ENCODE peak calls at places on chromosome 15, in seven cellular contexts. One of them, this sample, is unnamed.

GRCh38 chr15:60551781-60552161 is 72.8 kb upstream of the ICE2 start:
- DNase-seq in H1: no peak
- DNase-seq in IMR-90: no peak
- DNase-seq in gastrocnemius medialis: no peak
- DNase-seq in GM12892: no peak
- DNase-seq in A549: no peak
- DNase-seq in heart left ventricle: no peak
- DNase-seq in this sample: no peak

GRCh38 chr15:82810061-82810862 is 834 bp downstream of the WHAMM start:
- DNase-seq in H1: peak; percentile 69
- DNase-seq in IMR-90: peak; percentile 50
- DNase-seq in gastrocnemius medialis: no peak
- DNase-seq in GM12892: no peak
- DNase-seq in A549: no peak
- DNase-seq in heart left ventricle: peak; percentile 30
- DNase-seq in this sample: no peak

GRCh38 chr15:69749797-69750196 is 297.2 kb downstream of the RPLP1 start:
- DNase-seq in H1: no peak
- DNase-seq in IMR-90: no peak
- DNase-seq in gastrocnemius medialis: no peak
- DNase-seq in GM12892: no peak
- DNase-seq in A549: no peak
- DNase-seq in heart left ventricle: no peak
- DNase-seq in this sample: no peak

GRCh38 chr15:80183886-80184285 is 31.1 kb downstream of the FAH start:
- DNase-seq in H1: no peak
- DNase-seq in IMR-90: peak; percentile 13
- DNase-seq in gastrocnemius medialis: no peak
- DNase-seq in GM12892: no peak
- DNase-seq in A549: no peak
- DNase-seq in heart left ventricle: no peak
- DNase-seq in this sample: no peak

GRCh38 chr15:96296264-96296663 is 34.2 kb upstream of the NR2F2 start:
- DNase-seq in H1: no peak
- DNase-seq in IMR-90: peak; percentile 95
- DNase-seq in gastrocnemius medialis: no peak
- DNase-seq in GM12892: no peak
- DNase-seq in A549: no peak
- DNase-seq in heart left ventricle: no peak
- DNase-seq in this sample: no peak

GRCh38 chr15:73771380-73772095 is 18.4 kb upstream of the INSYN1 start:
- DNase-seq in H1: no peak
- DNase-seq in IMR-90: no peak
- DNase-seq in gastrocnemius medialis: no peak
- DNase-seq in GM12892: no peak
- DNase-seq in A549: no peak
- DNase-seq in heart left ventricle: no peak
- DNase-seq in this sample: no peak

GRCh38 chr15:80934761-80935221 is 54.8 kb downstream of the MESD start:
- DNase-seq in H1: no peak
- DNase-seq in IMR-90: peak; percentile 74
- DNase-seq in gastrocnemius medialis: no peak
- DNase-seq in GM12892: no peak
- DNase-seq in A549: no peak
- DNase-seq in heart left ventricle: no peak
- DNase-seq in this sample: no peak

GRCh38 chr15:83855956-83856355 is 202.0 kb downstream of the ADAMTSL3 start:
- DNase-seq in H1: no peak
- DNase-seq in IMR-90: no peak
- DNase-seq in gastrocnemius medialis: no peak
- DNase-seq in GM12892: no peak
- DNase-seq in A549: no peak
- DNase-seq in heart left ventricle: no peak
- DNase-seq in this sample: no peak

GRCh38 chr15:48361690-48362089 is 30.5 kb downstream of the DUT start:
- DNase-seq in H1: no peak
- DNase-seq in IMR-90: peak; percentile 21
- DNase-seq in gastrocnemius medialis: no peak
- DNase-seq in GM12892: no peak
- DNase-seq in A549: no peak
- DNase-seq in heart left ventricle: no peak
- DNase-seq in this sample: no peak

GRCh38 chr15:53323197-53323596 is 436.3 kb downstream of the WDR72 start:
- DNase-seq in H1: no peak
- DNase-seq in IMR-90: no peak
- DNase-seq in gastrocnemius medialis: no peak
- DNase-seq in GM12892: no peak
- DNase-seq in A549: no peak
- DNase-seq in heart left ventricle: no peak
- DNase-seq in this sample: no peak

GRCh38 chr15:35907507-35907906 is 361.5 kb upstream of the DPH6 start:
- DNase-seq in H1: no peak
- DNase-seq in IMR-90: peak; percentile 23
- DNase-seq in gastrocnemius medialis: no peak
- DNase-seq in GM12892: no peak
- DNase-seq in A549: no peak
- DNase-seq in heart left ventricle: no peak
- DNase-seq in this sample: no peak

GRCh38 chr15:48355377-48355776 is 24.1 kb downstream of the DUT start:
- DNase-seq in H1: no peak
- DNase-seq in IMR-90: peak; percentile 45
- DNase-seq in gastrocnemius medialis: no peak
- DNase-seq in GM12892: no peak
- DNase-seq in A549: no peak
- DNase-seq in heart left ventricle: no peak
- DNase-seq in this sample: no peak

GRCh38 chr15:73442436-73442835 is 528 bp upstream of the REC114 start:
- DNase-seq in H1: no peak
- DNase-seq in IMR-90: no peak
- DNase-seq in gastrocnemius medialis: no peak
- DNase-seq in GM12892: no peak
- DNase-seq in A549: no peak
- DNase-seq in heart left ventricle: no peak
- DNase-seq in this sample: no peak

GRCh38 chr15:94205366-94205765 is 26.0 kb upstream of the MCTP2 start:
- DNase-seq in H1: no peak
- DNase-seq in IMR-90: peak; percentile 18
- DNase-seq in gastrocnemius medialis: no peak
- DNase-seq in GM12892: no peak
- DNase-seq in A549: no peak
- DNase-seq in heart left ventricle: no peak
- DNase-seq in this sample: no peak

GRCh38 chr15:65867244-65867643 is 2.0 kb upstream of the RAB11A start:
- DNase-seq in H1: no peak
- DNase-seq in IMR-90: no peak
- DNase-seq in gastrocnemius medialis: no peak
- DNase-seq in GM12892: no peak
- DNase-seq in A549: no peak
- DNase-seq in heart left ventricle: no peak
- DNase-seq in this sample: no peak

GRCh38 chr15:65870889-65871533 is 1.7 kb downstream of the RAB11A start:
- DNase-seq in H1: no peak
- DNase-seq in IMR-90: peak; percentile 77
- DNase-seq in gastrocnemius medialis: no peak
- DNase-seq in GM12892: peak; percentile 13
- DNase-seq in A549: peak; percentile 79
- DNase-seq in heart left ventricle: no peak
- DNase-seq in this sample: no peak

GRCh38 chr15:65869127-65869953 is at the start of gene RAB11A:
- DNase-seq in H1: peak; percentile 97
- DNase-seq in IMR-90: peak; percentile 96
- DNase-seq in gastrocnemius medialis: peak; percentile 94
- DNase-seq in GM12892: peak; percentile 86
- DNase-seq in A549: peak; percentile 96
- DNase-seq in heart left ventricle: peak; percentile 95
- DNase-seq in this sample: peak; percentile 73

GRCh38 chr15:65868546-65869126 is 655 bp upstream of the RAB11A start:
- DNase-seq in H1: no peak
- DNase-seq in IMR-90: no peak
- DNase-seq in gastrocnemius medialis: no peak
- DNase-seq in GM12892: no peak
- DNase-seq in A549: no peak
- DNase-seq in heart left ventricle: no peak
- DNase-seq in this sample: no peak

DNA sequence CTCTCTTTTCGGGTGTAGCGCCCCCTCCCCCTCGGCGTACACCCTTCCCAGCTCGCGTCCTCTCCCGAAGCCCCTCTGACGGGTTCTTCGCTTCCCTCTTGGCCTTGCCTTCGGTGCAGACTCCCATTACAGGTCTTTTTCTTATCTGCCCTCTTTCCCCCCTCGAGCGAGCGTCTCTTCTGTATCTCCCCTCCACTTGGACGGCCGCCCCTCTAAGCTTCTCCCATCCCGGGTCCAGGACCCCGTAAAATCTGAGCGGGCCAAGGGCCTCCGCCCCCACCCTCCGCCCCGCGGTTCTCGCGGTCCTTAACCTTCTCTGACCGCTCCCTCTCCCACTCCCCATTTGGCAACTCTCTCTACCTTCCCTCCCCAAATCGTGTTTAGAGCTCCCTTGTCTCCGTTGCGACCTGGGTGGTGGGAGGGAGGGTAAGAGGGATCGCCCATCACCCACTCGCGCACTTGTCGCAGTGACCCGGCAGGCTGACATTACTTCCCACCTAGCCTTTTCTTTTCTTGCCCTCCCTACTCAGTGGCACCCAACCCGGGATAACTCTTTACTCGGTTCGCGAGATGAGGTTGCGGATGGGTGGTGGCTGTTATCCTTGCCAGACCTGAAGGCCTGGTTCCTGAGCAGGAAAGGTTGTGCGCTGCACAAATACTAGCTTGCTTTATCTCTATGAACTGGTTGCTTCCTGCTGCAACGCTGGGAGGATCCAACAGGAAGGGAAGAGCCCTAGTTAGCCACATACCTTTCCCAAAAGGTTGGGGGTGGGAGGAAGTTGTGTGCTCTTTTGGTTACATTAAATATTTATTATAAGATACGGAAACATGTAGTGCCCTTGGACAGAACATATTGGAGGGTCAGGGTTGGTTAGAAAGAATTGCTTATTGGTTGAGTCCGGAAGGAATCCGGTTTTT is 922 bp downstream of the RAB11A start:
- DNase-seq in H1: no peak
- DNase-seq in IMR-90: peak; percentile 31
- DNase-seq in gastrocnemius medialis: peak; percentile 9
- DNase-seq in GM12892: no peak
- DNase-seq in A549: no peak
- DNase-seq in heart left ventricle: peak; percentile 60
- DNase-seq in this sample: no peak
- TF ChIP-seq POLR2A in H1: no peak
- TF ChIP-seq POLR2A in IMR-90: no peak
- TF ChIP-seq POLR2A in gastrocnemius medialis: no peak
- TF ChIP-seq POLR2A in GM12892: no peak
- TF ChIP-seq POLR2A in A549: no peak
- TF ChIP-seq POLR2A in heart left ventricle: no peak
- TF ChIP-seq POLR2A in this sample: peak; percentile 33

DNA sequence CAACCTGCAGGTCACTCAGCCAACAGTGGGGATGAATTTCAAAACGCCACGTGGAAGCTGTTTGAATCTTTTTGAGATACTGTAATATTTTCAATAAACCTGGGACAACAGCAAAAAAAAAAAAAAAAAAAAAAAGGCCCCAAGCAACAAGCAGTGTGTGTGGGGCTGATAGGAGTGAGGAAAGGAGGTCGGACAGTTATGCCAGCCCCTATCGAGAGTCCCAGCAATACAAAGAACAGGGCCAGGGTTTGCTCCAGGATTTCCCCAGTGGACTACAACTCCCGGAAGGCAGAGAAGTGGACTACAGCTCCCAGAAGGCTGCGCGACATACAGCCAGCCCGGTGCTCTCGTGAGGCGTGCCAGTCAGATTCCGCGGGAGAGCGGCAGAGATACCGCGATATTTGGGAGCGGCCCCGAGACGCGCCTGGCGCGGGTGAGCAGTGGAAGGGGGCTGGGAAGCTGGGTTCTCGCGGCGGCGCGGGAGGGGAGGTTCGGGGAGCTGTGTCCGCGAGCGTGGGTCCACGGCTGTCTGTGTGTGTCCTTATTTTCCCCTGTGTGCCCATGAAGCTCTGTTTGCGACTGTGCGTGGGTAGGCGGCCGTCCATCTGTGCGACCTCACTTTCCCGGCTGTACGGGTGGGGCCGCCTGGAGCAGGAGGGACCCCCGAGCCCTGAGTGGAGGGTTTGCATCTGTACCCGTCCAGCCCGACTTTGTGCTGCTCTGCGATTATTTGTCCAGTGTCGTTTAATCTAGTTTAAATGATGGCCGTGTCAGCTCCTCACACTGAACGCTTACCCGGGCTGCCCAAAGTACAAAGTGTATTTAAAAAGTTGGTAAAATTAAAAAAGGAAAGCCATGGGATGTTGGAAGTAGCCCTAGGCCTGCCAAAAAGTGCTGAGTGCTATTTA is at the start of gene PPCDC:
- DNase-seq in H1: peak; percentile 95
- DNase-seq in IMR-90: peak; percentile 92
- DNase-seq in gastrocnemius medialis: peak; percentile 95
- DNase-seq in GM12892: peak; percentile 99
- DNase-seq in A549: peak; percentile 100
- DNase-seq in heart left ventricle: peak; percentile 97
- DNase-seq in this sample: peak; percentile 73
- TF ChIP-seq POLR2A in H1: peak; percentile 95
- TF ChIP-seq POLR2A in IMR-90: peak; percentile 84
- TF ChIP-seq POLR2A in gastrocnemius medialis: peak; percentile 82
- TF ChIP-seq POLR2A in GM12892: peak; percentile 98
- TF ChIP-seq POLR2A in A549: peak; percentile 98
- TF ChIP-seq POLR2A in heart left ventricle: peak; percentile 94
- TF ChIP-seq POLR2A in this sample: peak; percentile 89

GRCh38 chr15:77511869-77512268 is 91.2 kb downstream of the HMG20A start:
- DNase-seq in H1: no peak
- DNase-seq in IMR-90: no peak
- DNase-seq in gastrocnemius medialis: no peak
- DNase-seq in GM12892: no peak
- DNase-seq in A549: no peak
- DNase-seq in heart left ventricle: no peak
- DNase-seq in this sample: no peak
- TF ChIP-seq POLR2A in H1: no peak
- TF ChIP-seq POLR2A in IMR-90: no peak
- TF ChIP-seq POLR2A in gastrocnemius medialis: no peak
- TF ChIP-seq POLR2A in GM12892: no peak
- TF ChIP-seq POLR2A in A549: no peak
- TF ChIP-seq POLR2A in heart left ventricle: no peak
- TF ChIP-seq POLR2A in this sample: no peak

GRCh38 chr15:38481761-38482160 is 27.8 kb downstream of the FAM98B start:
- DNase-seq in H1: no peak
- DNase-seq in IMR-90: no peak
- DNase-seq in gastrocnemius medialis: no peak
- DNase-seq in GM12892: no peak
- DNase-seq in A549: no peak
- DNase-seq in heart left ventricle: no peak
- DNase-seq in this sample: no peak

GRCh38 chr15:38477637-38478036 is 23.7 kb downstream of the FAM98B start:
- DNase-seq in H1: no peak
- DNase-seq in IMR-90: peak; percentile 21
- DNase-seq in gastrocnemius medialis: no peak
- DNase-seq in GM12892: no peak
- DNase-seq in A549: no peak
- DNase-seq in heart left ventricle: no peak
- DNase-seq in this sample: no peak

GRCh38 chr15:38482572-38482971 is 28.6 kb downstream of the FAM98B start:
- DNase-seq in H1: no peak
- DNase-seq in IMR-90: no peak
- DNase-seq in gastrocnemius medialis: no peak
- DNase-seq in GM12892: no peak
- DNase-seq in A549: no peak
- DNase-seq in heart left ventricle: no peak
- DNase-seq in this sample: no peak

GRCh38 chr15:38479286-38479685 is 25.4 kb downstream of the FAM98B start:
- DNase-seq in H1: no peak
- DNase-seq in IMR-90: peak; percentile 29
- DNase-seq in gastrocnemius medialis: no peak
- DNase-seq in GM12892: no peak
- DNase-seq in A549: no peak
- DNase-seq in heart left ventricle: no peak
- DNase-seq in this sample: no peak

GRCh38 chr15:38481113-38481512 is 27.2 kb downstream of the FAM98B start:
- DNase-seq in H1: no peak
- DNase-seq in IMR-90: no peak
- DNase-seq in gastrocnemius medialis: no peak
- DNase-seq in GM12892: no peak
- DNase-seq in A549: no peak
- DNase-seq in heart left ventricle: no peak
- DNase-seq in this sample: no peak
- TF ChIP-seq POLR2A in H1: no peak
- TF ChIP-seq POLR2A in IMR-90: no peak
- TF ChIP-seq POLR2A in gastrocnemius medialis: no peak
- TF ChIP-seq POLR2A in GM12892: no peak
- TF ChIP-seq POLR2A in A549: no peak
- TF ChIP-seq POLR2A in heart left ventricle: no peak
- TF ChIP-seq POLR2A in this sample: no peak

This sample was measured in esophagus squamous epithelium.